ENCODE peak calls at places on chromosomes 3 and 15, in four cellular contexts. I, D, C and M are unnamed samples.
A peak's percentile ranks its signal among the peaks of the same experiment; 100 is the strongest.

GRCh38 chr3:185188816-185189215 is 36.0 kb upstream of the C3orf70 start:
- DNase-seq in I (no peak), D (no peak), C (no peak), M (no peak)

GRCh38 chr3:129161860-129162271 is 1.0 kb upstream of the ISY1 start:
- DNase-seq in I (peak; percentile 39), D (peak; percentile 39), C (no peak), M (no peak)

GRCh38 chr3:152269423-152270144 is 855 bp downstream of the MBNL1 start:
- DNase-seq in I (peak; percentile 50), D (peak; percentile 78), C (peak; percentile 73), M (peak; percentile 93)

GRCh38 chr3:50378757-50379156 is 19.4 kb upstream of the TMEM115 start:
- DNase-seq in I (no peak), D (no peak), C (no peak), M (no peak)

GRCh38 chr3:148930785-148931184 is 60.6 kb upstream of the GYG1 start:
- DNase-seq in I (no peak), D (no peak), C (no peak), M (no peak)

GRCh38 chr3:10242182-10243065 is 5.8 kb upstream of the TATDN2 start:
- DNase-seq in I (peak; percentile 46), D (no peak), C (no peak), M (no peak)

GRCh38 chr3:170602556-170602955 is 16.7 kb upstream of the SLC7A14 start:
- DNase-seq in I (no peak), D (no peak), C (no peak), M (no peak)

GRCh38 chr15:49877117-49877860 is 241.7 kb downstream of the ATP8B4 start:
- DNase-seq in I (no peak), D (peak; percentile 10), C (peak; percentile 31), M (no peak)

GRCh38 chr3:119357190-119357589 is 63.0 kb downstream of the ARHGAP31 start:
- DNase-seq in I (peak; percentile 31), D (no peak), C (no peak), M (no peak)

GRCh38 chr15:82540984-82541431 is 751 bp upstream of the RPS17 start:
- DNase-seq in I (peak; percentile 49), D (peak; percentile 56), C (no peak), M (no peak)

GRCh38 chr3:152695810-152696209 is 139.1 kb upstream of the P2RY1 start:
- DNase-seq in I (no peak), D (no peak), C (no peak), M (no peak)

GRCh38 chr3:157134620-157135191 is 25.2 kb downstream of the CCNL1 start:
- DNase-seq in I (no peak), D (peak; percentile 11), C (peak; percentile 77), M (no peak)

GRCh38 chr15:33442449-33442848 is 131.7 kb downstream of the RYR3 start:
- DNase-seq in I (no peak), D (no peak), C (no peak), M (no peak)

GRCh38 chr3:186570941-186571643 is 572 bp downstream of the DNAJB11 start:
- DNase-seq in I (peak; percentile 38), D (peak; percentile 9), C (no peak), M (no peak)

GRCh38 chr3:116145613-116146012 is 299.7 kb downstream of the LSAMP start:
- DNase-seq in I (no peak), D (no peak), C (no peak), M (no peak)

GRCh38 chr3:125585595-125586223 is 9.6 kb downstream of the OSBPL11 start:
- DNase-seq in I (peak; percentile 40), D (peak; percentile 74), C (peak; percentile 58), M (peak; percentile 57)

GRCh38 chr3:56896357-56896756 is 94.6 kb upstream of the ARHGEF3 start:
- DNase-seq in I (no peak), D (no peak), C (no peak), M (no peak)

GRCh38 chr3:196837819-196838420 is 29.8 kb upstream of the SENP5 start:
- DNase-seq in I (peak; percentile 69), D (peak; percentile 58), C (peak; percentile 65), M (peak; percentile 30)

GRCh38 chr3:159814161-159814560 is 174.5 kb upstream of the IL12A start:
- DNase-seq in I (peak; percentile 59), D (peak; percentile 50), C (no peak), M (no peak)

GRCh38 chr15:67834593-67835348 is 5.1 kb downstream of the RNU6-1 start:
- DNase-seq in I (no peak), D (no peak), C (no peak), M (no peak)

GRCh38 chr3:149473314-149473990 is 1.0 kb upstream of the TM4SF4 start:
- DNase-seq in I (peak; percentile 32), D (peak; percentile 80), C (peak; percentile 71), M (no peak)

GRCh38 chr15:34610388-34610787 is 26.9 kb upstream of the GOLGA8B start:
- DNase-seq in I (no peak), D (no peak), C (no peak), M (no peak)

GRCh38 chr15:72827216-72827615 is 43.7 kb upstream of the ADPGK start:
- DNase-seq in I (no peak), D (no peak), C (no peak), M (no peak)

GRCh38 chr3:13282986-13283876 is 136.9 kb downstream of the NUP210 start:
- DNase-seq in I (no peak), D (peak; percentile 52), C (no peak), M (no peak)
- TF ChIP-seq CTCF in I (no peak), D (peak; percentile 32), C (no peak), M (no peak)

GRCh38 chr3:69426905-69427304 is 41.0 kb upstream of the FRMD4B start:
- DNase-seq in I (no peak), D (no peak), C (no peak), M (no peak)
- TF ChIP-seq CTCF in I (no peak), D (peak; percentile 33), C (peak; percentile 11), M (peak; percentile 18)

DNA sequence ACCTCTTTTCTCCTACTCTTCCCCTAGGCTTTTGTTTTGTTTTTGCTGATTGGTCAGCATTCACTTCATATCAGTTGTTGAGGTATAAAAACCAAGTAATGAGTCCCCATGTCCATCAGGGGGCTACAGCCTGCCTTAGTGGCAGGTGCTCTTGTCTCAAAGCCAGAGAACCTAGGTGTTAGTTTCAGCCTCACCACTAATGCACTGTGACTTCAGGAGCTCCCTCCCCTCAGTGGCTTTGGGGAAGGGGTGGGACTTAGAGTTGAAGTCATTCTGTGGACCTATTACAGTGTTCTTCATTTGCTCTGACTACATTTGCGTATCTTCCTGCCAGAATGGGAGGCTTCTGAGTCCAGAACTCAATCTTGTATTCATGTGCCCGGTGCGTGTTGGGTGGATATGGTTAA is 41.6 kb downstream of the NR2C2 start:
- DNase-seq in I (no peak), D (no peak), C (no peak), M (no peak)
- TF ChIP-seq CTCF in I (no peak), D (no peak), C (no peak), M (no peak)

DNA sequence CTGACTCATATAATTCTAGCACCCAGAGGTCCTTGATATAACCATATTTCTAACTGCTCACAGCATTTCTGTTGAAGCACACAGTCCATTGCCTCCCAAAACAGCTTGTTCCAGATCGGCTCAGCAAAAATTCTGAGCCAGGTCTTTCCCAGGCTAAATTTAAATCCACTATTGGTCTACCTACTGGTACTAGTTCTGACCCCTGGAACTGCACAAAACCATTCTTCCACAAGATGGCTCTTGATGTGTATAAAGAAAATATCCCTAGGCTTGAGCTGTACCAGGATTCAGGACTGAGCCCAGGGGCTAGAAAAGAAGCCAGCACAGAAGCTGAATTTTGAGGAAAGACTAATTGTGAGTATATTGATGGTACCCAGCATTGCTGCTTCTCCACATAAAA is 75.4 kb upstream of the ABHD17C start:
- DNase-seq in I (no peak), D (peak; percentile 27), C (no peak), M (no peak)
- TF ChIP-seq CTCF in I (no peak), D (peak; percentile 29), C (peak; percentile 12), M (peak; percentile 43)

GRCh38 chr15:62344806-62345539 is 179.9 kb upstream of the C2CD4B start:
- DNase-seq in I (peak; percentile 73), D (peak; percentile 89), C (no peak), M (no peak)
- TF ChIP-seq CTCF in I (peak; percentile 39), D (peak; percentile 67), C (peak; percentile 25), M (peak; percentile 37)

GRCh38 chr3:23760325-23760724 is 45.4 kb upstream of the UBE2E1 start:
- DNase-seq in I (no peak), D (no peak), C (no peak), M (no peak)
- TF ChIP-seq CTCF in I (no peak), D (no peak), C (no peak), M (no peak)

DNA sequence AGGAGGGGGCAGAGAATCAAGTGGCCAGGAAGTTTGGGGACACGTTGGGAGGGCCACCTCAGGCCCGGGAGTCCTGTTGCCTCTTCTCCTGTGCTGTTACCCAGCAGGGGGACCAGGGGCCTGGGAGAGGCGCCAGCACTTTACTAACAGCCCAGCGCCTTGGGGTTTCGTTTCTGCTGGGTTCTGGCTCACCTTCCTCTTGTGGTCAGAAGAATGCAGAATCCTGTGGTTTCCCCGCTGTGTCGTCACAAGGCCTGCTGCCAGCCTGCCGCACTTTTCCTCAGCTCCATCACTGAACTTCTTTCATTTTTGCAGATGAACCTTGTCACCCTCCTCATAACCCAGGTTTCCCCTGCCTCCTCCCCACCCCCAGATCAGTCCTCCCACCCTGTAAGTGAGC is 67.7 kb downstream of the SLC30A4 start:
- DNase-seq in I (peak; percentile 75), D (peak; percentile 51), C (peak; percentile 44), M (peak; percentile 87)
- TF ChIP-seq CTCF in I (no peak), D (no peak), C (no peak), M (peak; percentile 20)

DNA sequence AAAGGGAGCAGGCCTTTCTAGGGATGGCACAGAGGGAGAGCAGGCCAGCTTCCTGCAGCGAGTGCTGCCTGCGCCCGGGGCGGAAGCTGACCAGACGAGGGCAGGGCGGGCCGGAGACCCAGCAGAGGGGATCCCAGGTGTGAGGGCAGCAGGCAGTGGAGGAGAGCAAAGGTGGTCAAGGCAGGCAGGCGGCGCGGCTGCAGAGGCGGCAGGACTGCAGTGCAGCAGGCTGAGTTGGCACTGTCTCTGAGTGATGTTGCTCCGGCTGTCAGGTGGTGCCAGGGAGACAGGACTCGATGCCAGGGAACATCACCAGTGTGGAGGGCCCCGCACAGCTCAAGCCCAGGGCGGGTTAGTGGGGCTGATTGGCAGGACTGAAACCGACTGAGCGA is 22.3 kb upstream of the PLXNA1 start:
- DNase-seq in I (peak; percentile 21), D (no peak), C (no peak), M (no peak)
- TF ChIP-seq CTCF in I (no peak), D (no peak), C (no peak), M (no peak)

DNA sequence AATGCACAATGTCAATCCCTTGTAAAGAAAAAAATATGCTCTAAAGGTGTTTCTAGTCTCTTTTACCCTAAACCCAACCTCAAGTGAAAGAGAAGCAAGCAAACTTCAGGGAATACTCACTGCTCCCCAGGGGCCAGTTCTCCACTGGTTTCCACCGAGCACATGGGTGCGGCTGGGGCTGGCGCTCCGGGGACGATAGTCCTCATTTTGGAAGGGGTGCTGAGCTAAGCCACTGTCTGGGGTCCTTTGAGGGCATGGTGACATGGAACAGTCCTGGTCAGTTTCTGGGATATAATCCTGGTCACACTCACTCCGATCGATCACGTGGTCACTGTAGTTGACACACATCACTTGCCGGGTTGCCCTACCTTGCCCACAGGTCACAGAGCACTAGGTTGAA is 86.0 kb downstream of the ADAMTS9 start:
- DNase-seq in I (no peak), D (no peak), C (no peak), M (no peak)
- TF ChIP-seq CTCF in I (no peak), D (no peak), C (no peak), M (no peak)